ENCODE peak calls at places on chromosomes 7 and 10, in seven cellular contexts. F is HCT116, N is Panc1, U is fibroblast of villous mesenchyme, P is stomach, T is Peyer's patch, W is fibroblast of mammary gland. A is an unnamed sample.
A peak's percentile ranks its signal among the peaks of the same experiment; 100 is the strongest.

GRCh38 chr7:114740095-114740494 is 181.8 kb upstream of the MDFIC start:
- DNase-seq in F (no peak), W (no peak), U (no peak), N (no peak), P (no peak), T (no peak), A (no peak)

GRCh38 chr10:7186387-7187032 is 224.3 kb downstream of the SFMBT2 start:
- DNase-seq in N (no peak), U (peak; percentile 11), W (peak; percentile 3), P (no peak), T (no peak), F (no peak), A (no peak)

GRCh38 chr10:118594392-118595063 is 920 bp downstream of the PRLHR start:
- DNase-seq in N (no peak), T (no peak), W (peak; percentile 55), U (peak; percentile 49), F (no peak), P (no peak), A (peak; percentile 72)

GRCh38 chr7:140121321-140121720 is 55.5 kb downstream of the KDM7A start:
- DNase-seq in U (no peak), P (no peak), F (no peak), W (no peak), N (no peak), T (no peak), A (no peak)

GRCh38 chr10:60962946-60963345 is 19.0 kb upstream of the RHOBTB1 start:
- DNase-seq in W (peak; percentile 19), N (no peak), F (no peak), U (peak; percentile 72), T (no peak), P (no peak), A (no peak)

GRCh38 chr7:136229819-136230609 is 252.9 kb upstream of the MTPN start:
- DNase-seq in P (no peak), N (no peak), F (no peak), W (no peak), T (no peak), U (no peak), A (no peak)

GRCh38 chr10:50367732-50368131 is 116.4 kb upstream of the ASAH2 start:
- DNase-seq in T (no peak), N (no peak), F (peak; percentile 31), U (peak; percentile 64), P (no peak), W (peak; percentile 65), A (no peak)

GRCh38 chr10:111989136-111990050 is 194.2 kb downstream of the GPAM start:
- DNase-seq in U (no peak), N (no peak), F (no peak), W (no peak), P (no peak), T (no peak), A (no peak)

GRCh38 chr7:25742287-25742686 is 409.7 kb upstream of the NFE2L3 start:
- DNase-seq in F (no peak), U (no peak), N (no peak), T (no peak), W (no peak), P (no peak), A (no peak)

DNA sequence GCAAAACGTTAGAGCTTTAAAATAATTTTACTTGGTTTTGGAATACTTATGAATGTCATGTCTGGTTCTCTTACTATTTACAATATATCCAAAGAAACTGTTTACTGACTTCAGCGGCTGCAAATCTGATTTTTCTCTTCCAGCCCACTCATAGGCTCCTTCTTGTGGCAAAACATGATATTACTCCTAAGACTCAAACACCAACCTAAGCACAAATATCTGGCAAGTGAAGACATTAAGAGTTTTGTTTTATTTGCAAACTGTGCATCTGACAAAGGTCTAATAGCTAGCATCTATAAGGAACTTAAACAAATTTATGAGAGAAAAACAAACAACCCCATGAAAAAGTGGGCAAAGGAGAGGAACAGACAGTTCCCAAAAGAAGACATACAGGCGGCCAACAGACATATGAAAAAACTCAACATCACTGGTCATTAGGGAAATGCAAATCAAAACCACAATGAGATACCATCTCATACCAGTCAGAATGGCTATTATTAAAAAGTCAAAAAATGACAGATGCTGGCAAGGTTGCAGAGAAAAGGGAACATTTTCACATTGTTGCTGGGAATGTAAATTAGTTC is 20.3 kb upstream of the GJC3 start:
- DNase-seq in T (no peak), N (no peak), U (peak; percentile 23), W (peak; percentile 28), F (no peak), P (no peak), A (no peak)
- TF ChIP-seq CTCF in T (no peak), N (peak; percentile 26), U (peak; percentile 46), W (peak; percentile 47), F (peak; percentile 35), P (peak; percentile 6), A (no peak)

GRCh38 chr10:78000206-78000605 is 29.1 kb downstream of the POLR3A start:
- DNase-seq in W (no peak), U (no peak), F (no peak), P (no peak), N (no peak), T (no peak), A (no peak)

GRCh38 chr10:78002541-78003284 is 26.6 kb downstream of the POLR3A start:
- DNase-seq in U (no peak), F (no peak), N (no peak), W (peak; percentile 53), P (no peak), T (no peak), A (no peak)

GRCh38 chr10:78007172-78007571 is 22.1 kb downstream of the POLR3A start:
- DNase-seq in N (no peak), U (no peak), P (no peak), W (no peak), F (no peak), T (no peak), A (no peak)

GRCh38 chr10:78000956-78001472 is 28.3 kb downstream of the POLR3A start:
- DNase-seq in U (no peak), T (no peak), F (no peak), P (no peak), W (no peak), N (no peak), A (no peak)

GRCh38 chr10:78004215-78005026 is 24.9 kb downstream of the POLR3A start:
- DNase-seq in T (no peak), N (no peak), W (no peak), F (no peak), U (no peak), P (no peak), A (no peak)
- TF ChIP-seq CTCF in T (no peak), N (no peak), W (no peak), F (no peak), U (no peak), P (no peak), A (no peak)

GRCh38 chr7:74544706-74545469 is 91.2 kb downstream of the GTF2IRD1 start:
- DNase-seq in N (peak; percentile 17), T (peak; percentile 70), F (peak; percentile 34), U (peak; percentile 49), W (peak; percentile 70), P (peak; percentile 68), A (no peak)
- TF ChIP-seq CTCF in N (peak; percentile 83), T (no peak), F (peak; percentile 75), U (peak; percentile 60), W (peak; percentile 68), P (peak; percentile 76), A (peak; percentile 58)

GRCh38 chr10:20768849-20769248 is 128.3 kb downstream of the NEBL start:
- DNase-seq in F (no peak), N (no peak), T (no peak), P (no peak), W (peak; percentile 53), U (peak; percentile 2), A (no peak)
- TF ChIP-seq CTCF in F (no peak), N (peak; percentile 16), T (no peak), P (no peak), W (peak; percentile 33), U (peak; percentile 4), A (peak; percentile 55)

GRCh38 chr10:132322621-132323048 is 9.4 kb upstream of the LRRC27 start:
- DNase-seq in N (no peak), F (no peak), P (no peak), U (peak; percentile 88), W (peak; percentile 69), T (no peak), A (no peak)
- TF ChIP-seq CTCF in N (no peak), F (no peak), P (no peak), U (peak; percentile 56), W (peak; percentile 30), T (no peak), A (no peak)